ENCODE peak calls at places on chromosomes 1 and 21, in five cellular contexts. E is left ventricle myocardium superior, C is endothelial cell, I is T-helper 1 cell, V is omental fat pad. T is an unnamed sample.

GRCh38 chr1:205983925-205984725 is 19.1 kb downstream of the RAB7B start:
- DNase-seq in E (peak), C (peak), I (no peak), V (no peak), T (peak)

GRCh38 chr1:64019818-64020217 is 183.6 kb upstream of the UBE2U start:
- DNase-seq in E (no peak), C (no peak), I (no peak), V (no peak), T (no peak)

GRCh38 chr1:92446546-92446945 is 40.2 kb downstream of the GFI1 start:
- DNase-seq in E (no peak), C (no peak), I (no peak), V (no peak), T (no peak)

GRCh38 chr21:42850866-42851391 is 28.4 kb downstream of the WDR4 start:
- DNase-seq in E (no peak), C (peak), I (no peak), V (no peak), T (peak)

GRCh38 chr1:236142358-236143103 is at the start of gene GPR137B:
- DNase-seq in E (peak), C (peak), I (peak), V (no peak), T (peak)

GRCh38 chr1:170410391-170411146 is 121.4 kb upstream of the GORAB start:
- DNase-seq in E (no peak), C (no peak), I (no peak), V (no peak), T (no peak)

GRCh38 chr1:234125283-234125682 is 220.8 kb downstream of the SLC35F3 start:
- DNase-seq in E (no peak), C (peak), I (no peak), V (no peak), T (peak)

GRCh38 chr1:177256153-177256814 is 85.5 kb downstream of the BRINP2 start:
- DNase-seq in E (peak), C (peak), I (no peak), V (no peak), T (peak)

GRCh38 chr1:204941415-204942338 is 71.0 kb downstream of the NFASC start:
- DNase-seq in E (peak), C (peak), I (no peak), V (peak), T (peak)

GRCh38 chr1:31830511-31830910 is 14.7 kb upstream of the SPOCD1 start:
- DNase-seq in E (no peak), C (no peak), I (no peak), V (no peak), T (no peak)

GRCh38 chr1:24191860-24192259 is 4.8 kb upstream of the IFNLR1 start:
- DNase-seq in E (no peak), C (no peak), I (no peak), V (no peak), T (no peak)

GRCh38 chr1:211928993-211929637 is 98.6 kb upstream of the LPGAT1 start:
- DNase-seq in E (no peak), C (no peak), I (no peak), V (no peak), T (no peak)

GRCh38 chr1:5349526-5349925 is 642.7 kb downstream of the NPHP4 start:
- DNase-seq in E (no peak), C (no peak), I (no peak), V (no peak), T (no peak)

GRCh38 chr1:52697795-52698674 is at the start of gene COA7:
- DNase-seq in E (peak), C (peak), I (peak), V (peak), T (peak)

GRCh38 chr1:151157067-151157531 is 650 bp downstream of the TNFAIP8L2 start:
- DNase-seq in E (no peak), C (no peak), I (peak), V (no peak), T (no peak)

GRCh38 chr1:32071758-32072621 is 749 bp upstream of the TMEM39B start:
- DNase-seq in E (no peak), C (no peak), I (no peak), V (no peak), T (no peak)

T was measured in WTC11.